ENCODE peak calls at places on chromosomes 1 and 21, in five cellular contexts. X is pancreas; M is heart right ventricle; R is central memory CD8-positive, alpha-beta T cell; K is neural progenitor cell. P is an unnamed sample.

GRCh38 chr1:162671664-162672415 is 39.6 kb downstream of the DDR2 start:
- DNase-seq in M (no peak), K (no peak), R (no peak), X (no peak), P (no peak)

GRCh38 chr1:156337052-156337887 is 822 bp downstream of the CCT3 start:
- DNase-seq in X (no peak), K (no peak), R (no peak), M (no peak), P (no peak)

GRCh38 chr1:97396463-97396862 is 524.4 kb downstream of the DPYD start:
- DNase-seq in X (no peak), K (no peak), R (no peak), M (no peak), P (no peak)

GRCh38 chr1:164659621-164660414 is 100.8 kb downstream of the PBX1 start:
- DNase-seq in K (no peak), M (no peak), R (no peak), X (peak), P (no peak)

GRCh38 chr1:74222701-74223100 is 12.5 kb upstream of the TNNI3K start:
- DNase-seq in X (no peak), M (no peak), R (no peak), K (no peak), P (no peak)

GRCh38 chr21:27371688-27372331 is 404.9 kb upstream of the ADAMTS5 start:
- DNase-seq in K (no peak), R (no peak), X (no peak), M (no peak), P (peak)

GRCh38 chr1:94983343-94983742 is 56.4 kb upstream of the CNN3 start:
- DNase-seq in K (no peak), R (no peak), X (no peak), M (peak), P (no peak)

GRCh38 chr1:167791281-167792209 is 69.8 kb downstream of the MPZL1 start:
- DNase-seq in M (peak), R (no peak), K (peak), X (no peak), P (peak)

GRCh38 chr21:35974801-35975200 is 85.5 kb downstream of the SETD4 start:
- DNase-seq in R (no peak), M (no peak), X (no peak), K (no peak), P (no peak)

GRCh38 chr1:151612506-151613274 is 840 bp downstream of the SNX27 start:
- DNase-seq in R (no peak), K (peak), X (peak), M (peak), P (peak)

GRCh38 chr1:64335634-64336033 is 132.2 kb downstream of the UBE2U start:
- DNase-seq in M (no peak), R (no peak), K (no peak), X (no peak), P (no peak)

GRCh38 chr1:88680446-88680845 is 3.6 kb upstream of the PKN2 start:
- DNase-seq in X (no peak), M (no peak), R (no peak), K (no peak), P (no peak)

P was measured in mesendoderm.